ENCODE peak calls at places on chromosomes 16 and 17, in eight cellular contexts. One of them, this sample, is unnamed. For H3K4me1, the result is how much of the 10 kb centered on the place peaks cover.

GRCh38 chr16:50302472-50303005 is 36.2 kb downstream of the ADCY7 start:
- DNase-seq in tibial artery: peak
- DNase-seq in heart right ventricle: no peak
- DNase-seq in endothelial cell of umbilical vein: no peak
- DNase-seq in mucosa of descending colon: no peak
- DNase-seq in uterus: peak
- DNase-seq in RWPE2: no peak
- DNase-seq in lung: no peak
- DNase-seq in this sample: peak

GRCh38 chr17:43860077-43860725 is 13.2 kb downstream of the CD300LG start:
- DNase-seq in RWPE2: no peak
- DNase-seq in endothelial cell of umbilical vein: no peak
- DNase-seq in uterus: no peak
- DNase-seq in heart right ventricle: no peak
- DNase-seq in mucosa of descending colon: no peak
- DNase-seq in tibial artery: peak
- DNase-seq in lung: no peak
- DNase-seq in this sample: no peak

GRCh38 chr17:1630662-1631061 is 2.0 kb upstream of the SLC43A2 start:
- DNase-seq in heart right ventricle: no peak
- DNase-seq in mucosa of descending colon: no peak
- DNase-seq in endothelial cell of umbilical vein: no peak
- DNase-seq in lung: no peak
- DNase-seq in uterus: no peak
- DNase-seq in RWPE2: no peak
- DNase-seq in tibial artery: no peak
- DNase-seq in this sample: no peak

GRCh38 chr17:40035162-40035559 is 19.0 kb downstream of the MED24 start:
- DNase-seq in endothelial cell of umbilical vein: peak
- DNase-seq in mucosa of descending colon: peak
- DNase-seq in tibial artery: no peak
- DNase-seq in RWPE2: no peak
- DNase-seq in lung: no peak
- DNase-seq in uterus: no peak
- DNase-seq in heart right ventricle: no peak
- DNase-seq in this sample: no peak

GRCh38 chr16:22198547-22199293 is 7.4 kb upstream of the EEF2K start:
- DNase-seq in lung: no peak
- DNase-seq in tibial artery: no peak
- DNase-seq in mucosa of descending colon: no peak
- DNase-seq in heart right ventricle: no peak
- DNase-seq in endothelial cell of umbilical vein: no peak
- DNase-seq in uterus: no peak
- DNase-seq in RWPE2: no peak
- DNase-seq in this sample: no peak

GRCh38 chr16:87295259-87295658 is 21.9 kb downstream of the C16orf95 start:
- DNase-seq in tibial artery: no peak
- DNase-seq in heart right ventricle: no peak
- DNase-seq in RWPE2: no peak
- DNase-seq in lung: no peak
- DNase-seq in uterus: no peak
- DNase-seq in endothelial cell of umbilical vein: no peak
- DNase-seq in mucosa of descending colon: no peak
- DNase-seq in this sample: no peak

GRCh38 chr17:67488161-67488560 is 111.1 kb downstream of the PITPNC1 start:
- DNase-seq in RWPE2: no peak
- DNase-seq in tibial artery: peak
- DNase-seq in heart right ventricle: peak
- DNase-seq in mucosa of descending colon: no peak
- DNase-seq in uterus: no peak
- DNase-seq in lung: no peak
- DNase-seq in endothelial cell of umbilical vein: no peak
- DNase-seq in this sample: no peak

GRCh38 chr16:22327446-22327775 is 30.2 kb downstream of the POLR3E start:
- DNase-seq in tibial artery: no peak
- DNase-seq in heart right ventricle: no peak
- DNase-seq in uterus: no peak
- DNase-seq in lung: no peak
- DNase-seq in endothelial cell of umbilical vein: no peak
- DNase-seq in mucosa of descending colon: no peak
- DNase-seq in RWPE2: no peak
- DNase-seq in this sample: no peak

GRCh38 chr16:287298-287811 is 4.4 kb downstream of the PDIA2 start:
- DNase-seq in mucosa of descending colon: no peak
- DNase-seq in uterus: no peak
- DNase-seq in heart right ventricle: no peak
- DNase-seq in endothelial cell of umbilical vein: no peak
- DNase-seq in tibial artery: no peak
- DNase-seq in lung: no peak
- DNase-seq in RWPE2: no peak
- DNase-seq in this sample: no peak

GRCh38 chr17:7834554-7834890 is 505 bp downstream of the KDM6B start:
- DNase-seq in lung: peak
- DNase-seq in heart right ventricle: peak
- DNase-seq in uterus: peak
- DNase-seq in mucosa of descending colon: peak
- DNase-seq in endothelial cell of umbilical vein: no peak
- DNase-seq in RWPE2: no peak
- DNase-seq in tibial artery: peak
- DNase-seq in this sample: peak

GRCh38 chr17:35742896-35743477 is 10.1 kb downstream of the GAS2L2 start:
- DNase-seq in tibial artery: no peak
- DNase-seq in heart right ventricle: no peak
- DNase-seq in uterus: no peak
- DNase-seq in lung: no peak
- DNase-seq in RWPE2: no peak
- DNase-seq in mucosa of descending colon: no peak
- DNase-seq in endothelial cell of umbilical vein: no peak
- DNase-seq in this sample: no peak

GRCh38 chr16:30948956-30949654 is at the start of gene ORAI3:
- DNase-seq in tibial artery: peak
- DNase-seq in heart right ventricle: peak
- DNase-seq in endothelial cell of umbilical vein: peak
- DNase-seq in mucosa of descending colon: peak
- DNase-seq in lung: peak
- DNase-seq in uterus: peak
- DNase-seq in RWPE2: no peak
- DNase-seq in this sample: peak

GRCh38 chr17:80007939-80008338 is 27.7 kb downstream of the TBC1D16 start:
- DNase-seq in mucosa of descending colon: peak
- DNase-seq in endothelial cell of umbilical vein: no peak
- DNase-seq in RWPE2: peak
- DNase-seq in lung: no peak
- DNase-seq in heart right ventricle: no peak
- DNase-seq in tibial artery: no peak
- DNase-seq in uterus: no peak
- DNase-seq in this sample: no peak

GRCh38 chr17:69870751-69871199 is 204.2 kb upstream of the KCNJ16 start:
- DNase-seq in endothelial cell of umbilical vein: peak
- DNase-seq in uterus: no peak
- DNase-seq in lung: no peak
- DNase-seq in RWPE2: no peak
- DNase-seq in heart right ventricle: no peak
- DNase-seq in tibial artery: no peak
- DNase-seq in mucosa of descending colon: no peak
- DNase-seq in this sample: no peak

GRCh38 chr16:74984194-74984669 is 691 bp downstream of the WDR59 start:
- DNase-seq in mucosa of descending colon: no peak
- DNase-seq in lung: no peak
- DNase-seq in uterus: no peak
- DNase-seq in endothelial cell of umbilical vein: peak
- DNase-seq in RWPE2: no peak
- DNase-seq in tibial artery: no peak
- DNase-seq in heart right ventricle: no peak
- DNase-seq in this sample: no peak

GRCh38 chr17:17774009-17774881 is 62.5 kb downstream of the SREBF1 start:
- DNase-seq in heart right ventricle: no peak
- DNase-seq in tibial artery: no peak
- DNase-seq in mucosa of descending colon: peak
- DNase-seq in uterus: peak
- DNase-seq in RWPE2: no peak
- DNase-seq in endothelial cell of umbilical vein: peak
- DNase-seq in lung: no peak
- DNase-seq in this sample: peak
- TF ChIP-seq CTCF in heart right ventricle: peak
- TF ChIP-seq CTCF in tibial artery: peak
- TF ChIP-seq CTCF in mucosa of descending colon: peak
- TF ChIP-seq CTCF in uterus: peak
- TF ChIP-seq CTCF in RWPE2: peak
- TF ChIP-seq CTCF in endothelial cell of umbilical vein: peak
- TF ChIP-seq CTCF in lung: no peak
- TF ChIP-seq CTCF in this sample: peak

DNA sequence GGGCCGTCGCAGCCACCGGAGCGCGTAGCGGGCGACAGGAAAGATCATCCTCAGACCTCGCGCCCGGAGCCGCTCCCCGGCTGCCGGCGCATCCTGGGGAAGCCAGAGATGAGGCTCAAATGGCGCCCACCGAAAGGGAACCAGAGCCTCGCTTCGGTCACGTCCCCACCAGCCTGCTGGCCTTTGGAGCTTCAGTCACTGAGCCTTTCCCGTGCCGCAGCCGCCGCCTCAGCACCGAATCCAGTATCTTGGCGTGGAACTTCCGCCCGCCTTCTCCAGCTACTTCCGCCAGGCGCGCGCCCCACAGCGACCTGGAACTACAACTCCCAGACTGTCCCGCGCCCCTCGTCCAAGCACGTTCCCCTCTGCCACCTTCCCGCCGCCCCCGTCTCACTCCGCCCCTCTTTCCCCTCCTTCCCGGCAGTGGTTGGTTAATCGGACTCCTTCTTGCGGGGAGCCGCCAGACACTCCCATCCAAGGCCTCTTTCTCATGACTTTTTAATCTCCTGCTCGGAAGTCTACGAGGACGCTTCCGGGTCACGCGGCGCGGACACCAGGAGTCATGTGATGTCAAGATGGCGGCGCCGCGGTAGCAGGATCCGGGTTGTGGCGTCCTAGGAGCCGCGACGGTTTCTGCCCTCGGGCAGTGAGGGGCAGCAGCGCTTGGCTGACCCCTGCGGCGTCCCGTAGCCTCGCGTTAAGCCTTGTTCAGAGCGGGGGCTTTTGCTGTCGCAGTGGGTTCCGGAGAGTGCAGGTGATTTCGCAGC is at the start of the genes SMCR8 and TOP3A:
- DNase-seq in endothelial cell of umbilical vein: peak
- DNase-seq in tibial artery: peak
- DNase-seq in heart right ventricle: peak
- DNase-seq in uterus: peak
- DNase-seq in mucosa of descending colon: peak
- DNase-seq in lung: peak
- DNase-seq in RWPE2: peak
- DNase-seq in this sample: peak
- H3K4me1 ChIP-seq in endothelial cell of umbilical vein: under half
- H3K4me1 ChIP-seq in tibial artery: half or more
- H3K4me1 ChIP-seq in heart right ventricle: half or more
- H3K4me1 ChIP-seq in uterus: under half
- H3K4me1 ChIP-seq in mucosa of descending colon: half or more
- H3K4me1 ChIP-seq in lung: under half
- H3K4me1 ChIP-seq in RWPE2: under half
- H3K4me1 ChIP-seq in this sample: half or more

DNA sequence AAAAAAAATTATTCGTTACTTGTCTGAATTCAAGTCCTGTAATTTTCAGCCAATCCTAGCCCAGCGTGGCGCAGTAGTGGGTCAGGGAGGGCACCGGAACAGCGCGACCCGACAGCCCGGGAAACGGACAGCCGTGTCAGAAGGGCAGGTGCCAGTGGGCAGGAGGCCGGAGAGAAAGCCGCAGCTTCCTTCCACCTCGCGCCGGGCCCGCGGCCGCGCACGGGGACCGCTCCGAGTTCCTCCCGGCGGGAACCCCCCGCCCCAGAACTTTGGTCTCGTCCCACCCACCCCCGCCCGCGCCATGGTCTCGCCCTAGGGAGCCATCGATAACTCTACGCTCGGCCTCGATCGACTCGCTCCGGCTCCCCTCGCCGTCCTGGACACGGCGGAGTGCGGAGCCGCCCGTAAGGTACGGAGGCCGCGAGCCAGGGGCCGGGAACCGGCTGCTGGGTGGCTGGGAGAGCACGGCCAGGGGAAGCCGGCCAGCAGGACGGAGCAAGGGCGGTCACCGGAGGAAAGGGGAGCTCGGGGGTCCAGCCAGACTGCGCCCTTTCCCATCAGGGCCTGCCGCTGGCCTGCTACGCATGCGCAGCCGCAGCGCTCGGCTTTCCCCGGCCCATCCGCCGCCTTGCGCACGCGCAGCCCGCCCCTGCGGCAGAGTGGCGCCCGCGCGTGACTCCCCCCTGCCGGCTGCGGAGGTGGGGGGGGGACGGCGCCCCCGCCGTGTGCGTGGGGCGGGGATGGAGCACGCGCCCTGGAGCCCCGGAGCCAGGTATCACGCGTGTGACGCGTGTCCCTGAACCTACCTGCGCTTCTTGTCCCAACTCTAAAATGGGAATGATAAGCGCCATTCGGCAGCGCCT is at the start of gene MLST8:
- DNase-seq in RWPE2: peak
- DNase-seq in mucosa of descending colon: peak
- DNase-seq in uterus: peak
- DNase-seq in lung: peak
- DNase-seq in heart right ventricle: peak
- DNase-seq in endothelial cell of umbilical vein: peak
- DNase-seq in tibial artery: peak
- DNase-seq in this sample: peak
- TF ChIP-seq CTCF in RWPE2: no peak
- TF ChIP-seq CTCF in mucosa of descending colon: no peak
- TF ChIP-seq CTCF in uterus: peak
- TF ChIP-seq CTCF in lung: no peak
- TF ChIP-seq CTCF in heart right ventricle: peak
- TF ChIP-seq CTCF in endothelial cell of umbilical vein: no peak
- TF ChIP-seq CTCF in tibial artery: peak
- TF ChIP-seq CTCF in this sample: no peak

GRCh38 chr16:48366165-48367093 is 18.8 kb downstream of the SIAH1 start:
- DNase-seq in tibial artery: peak
- DNase-seq in RWPE2: no peak
- DNase-seq in mucosa of descending colon: no peak
- DNase-seq in uterus: peak
- DNase-seq in lung: peak
- DNase-seq in endothelial cell of umbilical vein: peak
- DNase-seq in heart right ventricle: no peak
- DNase-seq in this sample: no peak

GRCh38 chr16:48365601-48366164 is 19.5 kb downstream of the SIAH1 start:
- DNase-seq in RWPE2: peak
- DNase-seq in mucosa of descending colon: peak
- DNase-seq in heart right ventricle: peak
- DNase-seq in lung: peak
- DNase-seq in endothelial cell of umbilical vein: peak
- DNase-seq in tibial artery: peak
- DNase-seq in uterus: peak
- DNase-seq in this sample: peak

GRCh38 chr16:48361540-48361939 is 23.7 kb downstream of the SIAH1 start:
- DNase-seq in endothelial cell of umbilical vein: no peak
- DNase-seq in uterus: no peak
- DNase-seq in RWPE2: no peak
- DNase-seq in heart right ventricle: no peak
- DNase-seq in lung: no peak
- DNase-seq in tibial artery: no peak
- DNase-seq in mucosa of descending colon: no peak
- DNase-seq in this sample: no peak

GRCh38 chr16:48367443-48368049 is 17.7 kb downstream of the SIAH1 start:
- DNase-seq in heart right ventricle: no peak
- DNase-seq in endothelial cell of umbilical vein: no peak
- DNase-seq in RWPE2: no peak
- DNase-seq in uterus: no peak
- DNase-seq in mucosa of descending colon: no peak
- DNase-seq in lung: no peak
- DNase-seq in tibial artery: no peak
- DNase-seq in this sample: no peak

GRCh38 chr16:48365030-48365600 is 20.1 kb downstream of the SIAH1 start:
- DNase-seq in heart right ventricle: no peak
- DNase-seq in mucosa of descending colon: no peak
- DNase-seq in uterus: no peak
- DNase-seq in endothelial cell of umbilical vein: no peak
- DNase-seq in RWPE2: no peak
- DNase-seq in lung: no peak
- DNase-seq in tibial artery: no peak
- DNase-seq in this sample: no peak
- H3K4me1 ChIP-seq in heart right ventricle: under half
- H3K4me1 ChIP-seq in mucosa of descending colon: under half
- H3K4me1 ChIP-seq in uterus: under half
- H3K4me1 ChIP-seq in endothelial cell of umbilical vein: under half
- H3K4me1 ChIP-seq in RWPE2: under half
- H3K4me1 ChIP-seq in lung: under half
- H3K4me1 ChIP-seq in tibial artery: half or more
- H3K4me1 ChIP-seq in this sample: under half

This sample was measured in pancreas.